ENCODE peak calls at places on chromosomes 4 and X, in seven cellular contexts. G, M, H, J, Z, V and K are unnamed samples.

GRCh38 chr4:3375688-3376087 is 66.1 kb upstream of the HGFAC start:
- DNase-seq in H (peak), J (no peak), M (peak), V (no peak), G (no peak), Z (no peak), K (peak)

GRCh38 chrX:44216171-44216570 is 127.3 kb downstream of the EFHC2 start:
- DNase-seq in J (no peak), M (no peak), V (no peak), H (no peak), Z (no peak), G (no peak), K (no peak)

GRCh38 chr4:107691378-107691777 is 28.7 kb downstream of the PAPSS1 start:
- DNase-seq in V (no peak), M (peak), J (no peak), G (no peak), H (no peak), Z (no peak), K (no peak)

GRCh38 chrX:18883234-18883960 is 100.5 kb downstream of the PHKA2 start:
- DNase-seq in M (no peak), Z (no peak), J (no peak), V (no peak), G (peak), H (no peak), K (peak)

GRCh38 chr4:165505991-165506779 is 127.4 kb downstream of the CPE start:
- DNase-seq in H (peak), Z (no peak), G (no peak), J (no peak), V (no peak), M (no peak), K (peak)

GRCh38 chr4:88177981-88178632 is 19.7 kb upstream of the ABCG2 start:
- DNase-seq in M (no peak), G (no peak), V (peak), Z (no peak), J (no peak), H (peak), K (peak)

GRCh38 chr4:55291227-55291629 is 54.8 kb upstream of the SRD5A3 start:
- DNase-seq in M (no peak), J (no peak), G (peak), Z (no peak), V (no peak), H (peak), K (no peak)

GRCh38 chrX:13090261-13091110 is 46.1 kb upstream of the FAM9C start:
- DNase-seq in G (no peak), M (peak), H (peak), J (no peak), Z (no peak), V (no peak), K (no peak)

GRCh38 chrX:155334486-155335316 is at the start of gene CLIC2:
- DNase-seq in M (peak), Z (peak), G (peak), H (peak), V (no peak), J (no peak), K (peak)

GRCh38 chrX:119753001-119753400 is 5.4 kb upstream of the SOWAHD start:
- DNase-seq in V (peak), H (no peak), Z (no peak), J (no peak), G (no peak), M (no peak), K (no peak)

GRCh38 chr4:173301518-173302201 is 32.5 kb downstream of the HMGB2 start:
- DNase-seq in V (no peak), Z (no peak), G (no peak), J (no peak), M (peak), H (peak), K (peak)

GRCh38 chr4:138510053-138510452 is 267.9 kb upstream of the SLC7A11 start:
- DNase-seq in J (no peak), V (no peak), M (no peak), G (no peak), Z (no peak), H (no peak), K (no peak)

GRCh38 chr4:7712021-7712420 is 227.6 kb downstream of the AFAP1 start:
- DNase-seq in J (no peak), H (no peak), Z (no peak), V (no peak), G (no peak), M (no peak), K (no peak)

GRCh38 chr4:184417802-184418511 is 56.4 kb downstream of the IRF2 start:
- DNase-seq in V (no peak), Z (no peak), G (no peak), J (no peak), H (peak), M (no peak), K (peak)

GRCh38 chr4:83022724-83023427 is 12.1 kb upstream of the COPS4 start:
- DNase-seq in V (no peak), H (no peak), J (no peak), M (no peak), Z (no peak), G (no peak), K (peak)

GRCh38 chrX:43643201-43643600 is 12.9 kb upstream of the MAOA start:
- DNase-seq in H (no peak), M (no peak), G (no peak), V (no peak), J (no peak), Z (no peak), K (no peak)

GRCh38 chr4:53003959-53004358 is 141.8 kb downstream of the RASL11B start:
- DNase-seq in Z (no peak), M (no peak), H (no peak), J (no peak), G (no peak), V (no peak), K (no peak)

GRCh38 chr4:113768952-113769351 is 7.4 kb upstream of the CAMK2D start:
- DNase-seq in G (no peak), H (no peak), Z (no peak), V (no peak), M (no peak), J (no peak), K (no peak)

GRCh38 chrX:131477498-131477897 is 66.4 kb upstream of the OR13H1 start:
- DNase-seq in Z (no peak), V (peak), M (no peak), J (no peak), G (no peak), H (no peak), K (no peak)

GRCh38 chrX:108312011-108312410 is 126.2 kb downstream of the COL4A6 start:
- DNase-seq in V (no peak), M (no peak), G (no peak), H (no peak), Z (no peak), J (no peak), K (peak)

GRCh38 chrX:9897761-9898161 is 69.4 kb upstream of the CLDN34 start:
- DNase-seq in G (no peak), H (no peak), Z (no peak), V (no peak), M (no peak), J (no peak), K (no peak)

GRCh38 chr4:12902735-12903134 is 581.4 kb downstream of the RAB28 start:
- DNase-seq in M (no peak), Z (no peak), J (no peak), V (no peak), G (no peak), H (no peak), K (no peak)

GRCh38 chr4:164572877-164573279 is 181.1 kb upstream of the SMIM31 start:
- DNase-seq in V (no peak), Z (no peak), M (no peak), G (no peak), H (no peak), J (no peak), K (peak)

GRCh38 chr4:5956285-5957021 is 61.8 kb downstream of the C4orf50 start:
- DNase-seq in M (peak), G (no peak), V (peak), J (no peak), Z (no peak), H (no peak), K (no peak)

GRCh38 chrX:151177141-151178027 is 1.0 kb downstream of the GPR50 start:
- DNase-seq in M (no peak), J (no peak), Z (no peak), H (no peak), V (peak), G (no peak), K (no peak)

GRCh38 chr4:54961357-54961975 is 163.9 kb downstream of the KDR start:
- DNase-seq in J (no peak), Z (no peak), H (peak), M (peak), G (no peak), V (no peak), K (peak)

GRCh38 chr4:127634181-127634580 is 1.4 kb downstream of the INTU start:
- DNase-seq in G (no peak), V (no peak), M (no peak), H (no peak), J (no peak), Z (no peak), K (peak)

GRCh38 chr4:176549161-176549865 is 229.5 kb downstream of the SPCS3 start:
- DNase-seq in V (no peak), H (no peak), M (no peak), J (no peak), G (no peak), Z (no peak), K (peak)

GRCh38 chr4:77172336-77172735 is 15.3 kb downstream of the CCNG2 start:
- DNase-seq in M (no peak), Z (no peak), J (no peak), H (no peak), V (no peak), G (no peak), K (peak)

GRCh38 chr4:112938461-112939058 is 110.9 kb upstream of the ANK2 start:
- DNase-seq in M (peak), V (no peak), Z (no peak), H (peak), J (no peak), G (no peak), K (peak)